ENCODE peak calls at places on chromosomes 12 and 14, in four cellular contexts. D is activated T-helper 1 cell treated with anti-CD3 and anti-CD28 coated beads, Interleukin-2, amount 50 U/mL, for 16 hours; I is activated naive CD8-positive, alpha-beta T cell treated with anti-CD3 and anti-CD28 coated beads, Interleukin-2, amount 50 U/mL, for 24 hours; X is GM04503. O is an unnamed sample.

GRCh38 chr14:67513631-67514108 is 19.4 kb upstream of the PLEKHH1 start:
- DNase-seq in D (no peak), I (no peak), X (no peak), O (no peak)

GRCh38 chr12:125137776-125138344 is 72.6 kb downstream of the AACS start:
- DNase-seq in D (no peak), I (no peak), X (no peak), O (no peak)

GRCh38 chr14:93914278-93914677 is 12.9 kb upstream of the FAM181A start:
- DNase-seq in D (no peak), I (no peak), X (no peak), O (no peak)

GRCh38 chr12:108768591-108769500 is 37.5 kb upstream of the CORO1C start:
- DNase-seq in D (no peak), I (peak; percentile 34), X (no peak), O (no peak)

GRCh38 chr14:92890830-92891598 is 31.9 kb upstream of the CHGA start:
- DNase-seq in D (no peak), I (peak; percentile 12), X (no peak), O (no peak)

GRCh38 chr12:89019439-89020120 is 332.7 kb downstream of the DUSP6 start:
- DNase-seq in D (peak; percentile 37), I (peak; percentile 69), X (no peak), O (peak; percentile 89)

GRCh38 chr12:57614178-57614947 is 3.1 kb downstream of the ARHGEF25 start:
- DNase-seq in D (no peak), I (peak; percentile 41), X (no peak), O (no peak)

GRCh38 chr12:99960312-99960711 is 24.4 kb downstream of the ANKS1B start:
- DNase-seq in D (no peak), I (no peak), X (no peak), O (no peak)

GRCh38 chr14:70780396-70781075 is 28.8 kb downstream of the MAP3K9 start:
- DNase-seq in D (no peak), I (no peak), X (no peak), O (no peak)

GRCh38 chr12:68405292-68405900 is 73.2 kb upstream of the MDM1 start:
- DNase-seq in D (no peak), I (no peak), X (no peak), O (no peak)

GRCh38 chr12:4307593-4308333 is 13.2 kb upstream of the TIGAR start:
- DNase-seq in D (no peak), I (no peak), X (peak; percentile 17), O (peak; percentile 20)

GRCh38 chr12:51763743-51764142 is 84.8 kb downstream of the FIGNL2 start:
- DNase-seq in D (no peak), I (no peak), X (no peak), O (no peak)